ENCODE peak calls at places on chromosomes 16 and 17, in four cellular contexts. X, W, A and Z are unnamed samples.

GRCh38 chr17:50201226-50201854 is at the start of gene COL1A1:
- DNase-seq in X (peak), W (no peak), A (peak), Z (peak)

GRCh38 chr16:31508706-31509523 is 724 bp upstream of the RUSF1 start:
- DNase-seq in X (peak), W (no peak), A (no peak), Z (no peak)

GRCh38 chr16:73020409-73020884 is 27.5 kb downstream of the ZFHX3 start:
- DNase-seq in X (peak), W (no peak), A (peak), Z (peak)

GRCh38 chr17:4520881-4521600 is 22.4 kb downstream of the SPNS2 start:
- DNase-seq in X (no peak), W (no peak), A (no peak), Z (no peak)

GRCh38 chr17:78235885-78236284 is 4.5 kb downstream of the TMEM235 start:
- DNase-seq in X (no peak), W (no peak), A (no peak), Z (no peak)

GRCh38 chr17:78896091-78896833 is 6.7 kb downstream of the CEP295NL start:
- DNase-seq in X (no peak), W (no peak), A (no peak), Z (no peak)

GRCh38 chr17:82563318-82563717 is 43.8 kb downstream of the FOXK2 start:
- DNase-seq in X (no peak), W (no peak), A (no peak), Z (no peak)

GRCh38 chr17:77844681-77845080 is 113.8 kb upstream of the TNRC6C start:
- DNase-seq in X (no peak), W (no peak), A (no peak), Z (no peak)

GRCh38 chr16:77946834-77947233 is 75.5 kb upstream of the CLEC3A start:
- DNase-seq in X (peak), W (no peak), A (no peak), Z (no peak)

GRCh38 chr17:38980455-38981217 is 13.4 kb upstream of the FBXO47 start:
- DNase-seq in X (peak), W (no peak), A (no peak), Z (no peak)

GRCh38 chr16:89273741-89274472 is 56.4 kb downstream of the ZNF778 start:
- DNase-seq in X (no peak), W (no peak), A (no peak), Z (no peak)

GRCh38 chr17:77884967-77885641 is 73.4 kb upstream of the TNRC6C start:
- DNase-seq in X (no peak), W (no peak), A (no peak), Z (no peak)

GRCh38 chr17:44207319-44207718 is 7.6 kb upstream of the ATXN7L3 start:
- DNase-seq in X (no peak), W (no peak), A (no peak), Z (no peak)

GRCh38 chr17:17363638-17364337 is 60.6 kb downstream of the NT5M start:
- DNase-seq in X (no peak), W (no peak), A (no peak), Z (no peak)

GRCh38 chr17:76027159-76027839 is at the start of gene EVPL:
- DNase-seq in X (no peak), W (no peak), A (no peak), Z (no peak)

GRCh38 chr16:82059161-82059982 is 24.3 kb downstream of the HSD17B2 start:
- DNase-seq in X (no peak), W (no peak), A (no peak), Z (no peak)

GRCh38 chr17:38747385-38748328 is 479 bp downstream of the PCGF2 start:
- DNase-seq in X (no peak), W (no peak), A (no peak), Z (no peak)

GRCh38 chr16:85923153-85924021 is 24.4 kb downstream of the IRF8 start:
- DNase-seq in X (peak), W (no peak), A (no peak), Z (peak)

GRCh38 chr16:84068783-84069464 is 26.3 kb upstream of the SLC38A8 start:
- DNase-seq in X (no peak), W (no peak), A (no peak), Z (no peak)

GRCh38 chr16:19153876-19154275 is 14.2 kb upstream of the SYT17 start:
- DNase-seq in X (peak), W (no peak), A (no peak), Z (no peak)

GRCh38 chr16:57807252-57807967 is 5.1 kb upstream of the KIFC3 start:
- DNase-seq in X (peak), W (no peak), A (peak), Z (no peak)

GRCh38 chr17:14300628-14301278 is at the start of gene HS3ST3B1:
- DNase-seq in X (peak), W (peak), A (peak), Z (peak)

GRCh38 chr17:10616502-10617119 is 40.5 kb downstream of the MYH3 start:
- DNase-seq in X (peak), W (peak), A (peak), Z (no peak)

GRCh38 chr17:31310877-31311276 is 3.0 kb downstream of the EVI2B start:
- DNase-seq in X (no peak), W (peak), A (no peak), Z (no peak)

GRCh38 chr17:82402865-82403264 is 15.3 kb upstream of the HEXD start:
- DNase-seq in X (no peak), W (no peak), A (no peak), Z (no peak)

GRCh38 chr16:551210-551609 is 9.0 kb upstream of the PRR35 start:
- DNase-seq in X (no peak), W (no peak), A (no peak), Z (no peak)

GRCh38 chr16:546909-547770 is 13.1 kb upstream of the PRR35 start:
- DNase-seq in X (peak), W (peak), A (no peak), Z (no peak)

GRCh38 chr16:552171-552570 is 8.0 kb upstream of the PRR35 start:
- DNase-seq in X (no peak), W (no peak), A (no peak), Z (no peak)

GRCh38 chr16:548586-548985 is 11.6 kb upstream of the PRR35 start:
- DNase-seq in X (no peak), W (no peak), A (no peak), Z (no peak)

GRCh38 chr16:549544-550263 is 10.5 kb upstream of the PRR35 start:
- DNase-seq in X (no peak), W (no peak), A (no peak), Z (no peak)
- TF ChIP-seq CTCF in X (no peak), W (no peak), A (peak), Z (no peak)

GRCh38 chr16:51971184-51971583 is 575.8 kb downstream of the TOX3 start:
- DNase-seq in X (no peak), W (no peak), A (peak), Z (no peak)
- TF ChIP-seq CTCF in X (peak), W (no peak), A (peak), Z (peak)

GRCh38 chr16:17917316-17918019 is 419.1 kb downstream of the NPIPA8 start:
- DNase-seq in X (no peak), W (no peak), A (no peak), Z (no peak)

GRCh38 chr16:17927015-17927414 is 409.5 kb downstream of the NPIPA8 start:
- DNase-seq in X (no peak), W (no peak), A (no peak), Z (no peak)

DNA sequence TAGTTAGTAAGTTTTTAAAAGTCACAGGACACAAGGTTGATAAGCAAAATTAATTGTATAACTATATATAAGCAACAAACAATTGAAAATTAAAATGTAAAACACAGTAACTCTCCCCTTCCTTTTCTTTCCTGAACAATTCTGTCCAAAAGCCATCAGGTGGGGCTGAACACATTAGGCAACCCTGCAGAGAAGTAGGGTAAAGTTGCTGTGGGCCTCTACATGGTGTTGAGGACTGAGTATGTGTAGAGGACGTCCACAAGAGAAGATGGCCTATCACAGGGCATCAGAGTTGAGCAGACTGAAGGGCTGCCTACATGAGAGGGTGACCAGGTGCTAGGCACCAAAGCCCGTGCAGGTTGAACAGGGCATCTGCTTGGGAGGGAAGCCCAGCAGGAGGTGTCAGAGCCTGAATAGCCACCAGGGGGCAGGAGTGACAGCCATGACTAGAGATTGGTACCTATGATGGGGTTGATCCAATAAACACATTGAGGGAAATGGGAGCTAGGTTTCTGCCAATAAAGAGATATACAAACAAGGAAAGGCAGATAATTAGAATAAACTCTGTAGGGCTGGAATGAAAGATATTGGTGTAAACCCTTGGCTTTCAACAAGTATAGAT is 415.1 kb downstream of the NPIPA8 start:
- DNase-seq in X (no peak), W (peak), A (no peak), Z (no peak)
- TF ChIP-seq CTCF in X (peak), W (peak), A (no peak), Z (peak)

GRCh38 chr16:4936181-4936990 is 562 bp downstream of the PPL start:
- DNase-seq in X (no peak), W (no peak), A (no peak), Z (no peak)
- TF ChIP-seq CTCF in X (peak), W (no peak), A (peak), Z (peak)

DNA sequence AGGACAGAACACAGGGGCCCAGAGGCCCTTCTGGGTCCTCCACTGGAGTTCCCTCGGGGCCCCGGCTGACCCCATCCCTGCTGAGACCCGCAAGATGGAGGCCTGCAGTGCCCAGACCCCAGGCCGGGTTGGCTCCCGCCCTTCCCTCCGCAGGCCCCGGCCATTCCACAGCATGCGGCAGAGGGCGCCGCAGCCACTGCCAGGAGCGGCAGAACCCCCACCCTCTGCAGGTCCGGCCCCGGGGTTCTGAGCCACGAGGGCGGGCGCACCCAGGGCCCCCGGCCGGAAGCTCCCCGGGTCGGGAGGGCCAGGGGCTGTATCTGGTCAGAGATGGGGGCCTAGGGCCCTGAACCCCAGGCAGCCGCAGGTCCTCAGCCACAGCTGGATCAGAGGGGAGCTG is 2.4 kb upstream of the PERCC1 start:
- DNase-seq in X (peak), W (peak), A (no peak), Z (no peak)
- TF ChIP-seq CTCF in X (peak), W (no peak), A (peak), Z (peak)

GRCh38 chr16:49489686-49490320 is 116.2 kb downstream of the C16orf78 start:
- DNase-seq in X (no peak), W (no peak), A (no peak), Z (no peak)
- TF ChIP-seq CTCF in X (no peak), W (no peak), A (no peak), Z (no peak)